ENCODE peak calls at places on chromosomes 4 and X, in four cellular contexts. E, H, I and O are unnamed samples.

GRCh38 chr4:106541253-106541652 is 172.7 kb upstream of the GIMD1 start:
- DNase-seq in I (no peak), E (peak), H (peak), O (no peak)

GRCh38 chr4:12359420-12359819 is 930.7 kb upstream of the HS3ST1 start:
- DNase-seq in I (no peak), H (no peak), E (no peak), O (no peak)

GRCh38 chr4:5751073-5751917 is 40.3 kb downstream of the EVC start:
- DNase-seq in E (no peak), I (no peak), H (peak), O (no peak)

GRCh38 chr4:95540227-95540626 is 8.5 kb downstream of the UNC5C start:
- DNase-seq in E (no peak), I (no peak), H (no peak), O (no peak)

GRCh38 chrX:16745659-16746058 is 26.2 kb downstream of the SYAP1 start:
- DNase-seq in I (no peak), E (no peak), H (no peak), O (no peak)

GRCh38 chrX:136030357-136031225 is 45.4 kb downstream of the SLC9A6 start:
- DNase-seq in E (no peak), I (no peak), H (peak), O (no peak)

GRCh38 chr4:85475631-85476233 is 782 bp downstream of the ARHGAP24 start:
- DNase-seq in E (no peak), I (no peak), H (no peak), O (no peak)

GRCh38 chr4:124932447-124932846 is 219.9 kb upstream of the ANKRD50 start:
- DNase-seq in I (no peak), E (no peak), H (no peak), O (no peak)

GRCh38 chr4:2944882-2945526 is 18.2 kb downstream of the NOP14 start:
- DNase-seq in I (no peak), H (no peak), E (no peak), O (no peak)

GRCh38 chr4:148300877-148301276 is 141.3 kb downstream of the NR3C2 start:
- DNase-seq in E (no peak), I (no peak), H (no peak), O (no peak)

GRCh38 chrX:42846741-42847140 is 68.8 kb upstream of the PPP1R2C start:
- DNase-seq in E (no peak), I (no peak), H (no peak), O (no peak)

GRCh38 chr4:148312996-148313490 is 129.2 kb downstream of the NR3C2 start:
- DNase-seq in H (no peak), E (no peak), I (no peak), O (no peak)

GRCh38 chr4:150150545-150151156 is 72.4 kb downstream of the DCLK2 start:
- DNase-seq in H (no peak), E (no peak), I (no peak), O (no peak)

GRCh38 chr4:5409237-5409636 is 299.1 kb downstream of the EVC2 start:
- DNase-seq in E (no peak), H (no peak), I (no peak), O (no peak)

GRCh38 chrX:85419293-85419692 is 39.8 kb upstream of the POF1B start:
- DNase-seq in E (peak), H (no peak), I (no peak), O (no peak)

GRCh38 chrX:153609917-153610833 is 11.2 kb upstream of the CCNQ start:
- DNase-seq in H (peak), I (peak), E (peak), O (no peak)
- H3K27ac ChIP-seq in H (no peak), I (no peak), E (no peak), O (no peak)

GRCh38 chr4:123017636-123018390 is 95.4 kb upstream of the NUDT6 start:
- DNase-seq in E (peak), H (peak), I (no peak), O (no peak)
- H3K27ac ChIP-seq in E (no peak), H (peak), I (no peak), O (no peak)

DNA sequence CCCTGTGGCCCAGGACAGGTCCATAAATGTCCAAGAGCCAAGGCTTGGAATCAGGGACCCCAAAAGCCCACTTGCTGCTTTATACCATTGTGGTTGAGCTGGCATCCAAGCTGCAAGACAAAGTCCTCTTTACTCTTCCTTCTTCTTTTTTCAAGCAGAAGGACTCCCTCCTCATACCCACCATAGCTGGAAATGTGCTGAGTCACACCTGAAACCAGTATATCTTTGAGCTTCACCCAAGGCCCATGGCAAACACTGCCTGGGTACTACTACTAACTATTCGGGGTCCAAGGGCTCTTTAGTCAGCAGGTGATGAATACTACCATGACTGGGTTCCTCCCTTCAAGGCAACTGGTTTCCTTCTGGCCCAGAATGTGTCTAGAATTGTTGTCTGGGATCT is 37.3 kb upstream of the NMU start:
- DNase-seq in I (no peak), E (no peak), H (no peak), O (no peak)
- H3K27ac ChIP-seq in I (no peak), E (no peak), H (no peak), O (no peak)

GRCh38 chr4:27006247-27006603 is 145.6 kb downstream of the STIM2 start:
- DNase-seq in E (no peak), I (no peak), H (no peak), O (no peak)
- H3K27ac ChIP-seq in E (no peak), I (no peak), H (peak), O (no peak)